ENCODE peak calls at places on chromosomes 5 and 9, in nine cellular contexts. U is Right ventricle myocardium superior; T is tibial nerve; F is SHP77; G is D341Med; I is AG08395; J is NCI-H1092; M is naive thymus-derived CD8-positive, alpha-beta T cell; Q is heart right ventricle. B is an unnamed sample.

GRCh38 chr5:34011521-34011920 is 3.7 kb upstream of the AMACR start:
- DNase-seq in U (no peak), T (no peak), F (no peak), G (no peak), I (no peak), J (no peak), M (no peak), Q (no peak), B (no peak)

GRCh38 chr9:27117489-27118135 is 8.6 kb downstream of the TEK start:
- DNase-seq in U (peak), T (no peak), F (peak), G (no peak), I (peak), J (peak), M (no peak), Q (peak), B (no peak)

GRCh38 chr9:78150312-78150982 is 85.4 kb upstream of the CEP78 start:
- DNase-seq in U (no peak), T (no peak), F (no peak), G (no peak), I (no peak), J (no peak), M (no peak), Q (no peak), B (no peak)

GRCh38 chr5:90638878-90639277 is 80.3 kb downstream of the ADGRV1 start:
- DNase-seq in U (no peak), T (no peak), F (no peak), G (no peak), I (no peak), J (no peak), M (no peak), Q (no peak), B (no peak)

GRCh38 chr5:120550358-120550757 is 86.3 kb downstream of the PRR16 start:
- DNase-seq in U (no peak), T (no peak), F (no peak), G (no peak), I (no peak), J (no peak), M (no peak), Q (no peak), B (no peak)

GRCh38 chr9:93198117-93198838 is 14.3 kb downstream of the WNK2 start:
- DNase-seq in U (peak), T (no peak), F (no peak), G (no peak), I (no peak), J (no peak), M (no peak), Q (no peak), B (no peak)

GRCh38 chr5:97046270-97046982 is 96.0 kb downstream of the LIX1 start:
- DNase-seq in U (no peak), T (no peak), F (no peak), G (no peak), I (peak), J (no peak), M (peak), Q (no peak), B (no peak)

GRCh38 chr5:130198927-130199326 is 294.7 kb downstream of the CHSY3 start:
- DNase-seq in U (no peak), T (no peak), F (peak), G (peak), I (peak), J (no peak), M (no peak), Q (no peak), B (no peak)

GRCh38 chr5:138720840-138721239 is 32.4 kb upstream of the CTNNA1 start:
- DNase-seq in U (no peak), T (no peak), F (no peak), G (no peak), I (no peak), J (no peak), M (no peak), Q (no peak), B (no peak)

GRCh38 chr9:81848472-81848871 is 79.8 kb upstream of the SPATA31D4 start:
- DNase-seq in U (no peak), T (no peak), F (no peak), G (no peak), I (peak), J (no peak), M (no peak), Q (no peak), B (no peak)

GRCh38 chr5:142874537-142874936 is 104.4 kb downstream of the ARHGAP26 start:
- DNase-seq in U (peak), T (peak), F (peak), G (no peak), I (no peak), J (no peak), M (no peak), Q (peak), B (peak)

GRCh38 chr5:149641000-149641576 is 59.8 kb downstream of the ARHGEF37 start:
- DNase-seq in U (no peak), T (no peak), F (no peak), G (no peak), I (no peak), J (no peak), M (no peak), Q (peak), B (peak)

GRCh38 chr9:95157491-95158151 is 159.9 kb downstream of the FANCC start:
- DNase-seq in U (no peak), T (no peak), F (no peak), G (no peak), I (peak), J (no peak), M (no peak), Q (peak), B (peak)

GRCh38 chr5:14449052-14449661 is 132.4 kb upstream of the OTULINL start:
- DNase-seq in U (peak), T (no peak), F (peak), G (no peak), I (peak), J (no peak), M (no peak), Q (no peak), B (peak)

GRCh38 chr9:95626885-95627558 is 110.3 kb upstream of the PTCH1 start:
- DNase-seq in U (peak), T (no peak), F (peak), G (no peak), I (no peak), J (no peak), M (peak), Q (peak), B (no peak)

GRCh38 chr5:163041254-163041653 is 396.1 kb upstream of the CCNG1 start:
- DNase-seq in U (no peak), T (no peak), F (no peak), G (no peak), I (no peak), J (no peak), M (no peak), Q (no peak), B (no peak)

GRCh38 chr5:88979244-88979643 is 96.3 kb upstream of the MEF2C start:
- DNase-seq in U (no peak), T (no peak), F (no peak), G (no peak), I (no peak), J (no peak), M (no peak), Q (no peak), B (no peak)

GRCh38 chr9:133788819-133789733 is 50.9 kb upstream of the SARDH start:
- DNase-seq in U (peak), T (no peak), F (no peak), G (no peak), I (no peak), J (no peak), M (no peak), Q (peak), B (no peak)

GRCh38 chr9:116555102-116555501 is 132.0 kb upstream of the TRIM32 start:
- DNase-seq in U (peak), T (no peak), F (no peak), G (no peak), I (no peak), J (no peak), M (no peak), Q (peak), B (no peak)

GRCh38 chr9:26500471-26500870 is 392.1 kb downstream of the CAAP1 start:
- DNase-seq in U (no peak), T (no peak), F (no peak), G (no peak), I (no peak), J (no peak), M (no peak), Q (no peak), B (no peak)

B was measured in brain pericyte.